ENCODE peak calls at places on chromosomes 2 and 18, in four cellular contexts. S is T-helper 1 cell, E is iris pigment epithelial cell, J is PC-9. P is an unnamed sample.

GRCh38 chr2:212646698-212647097 is 108.1 kb upstream of the ERBB4 start:
- DNase-seq in S (no peak), E (peak), J (peak), P (no peak)

GRCh38 chr2:237686659-237687136 is 59.3 kb downstream of the LRRFIP1 start:
- DNase-seq in S (no peak), E (peak), J (no peak), P (no peak)

GRCh38 chr18:24831871-24832665 is 371.6 kb downstream of the HRH4 start:
- DNase-seq in S (no peak), E (no peak), J (no peak), P (no peak)

GRCh38 chr18:11981633-11982366 is 493 bp downstream of the IMPA2 start:
- DNase-seq in S (peak), E (peak), J (peak), P (peak)

GRCh38 chr18:9429662-9429993 is 45.7 kb upstream of the RALBP1 start:
- DNase-seq in S (no peak), E (no peak), J (no peak), P (no peak)

GRCh38 chr2:23135481-23136100 is 249.4 kb upstream of the KLHL29 start:
- DNase-seq in S (no peak), E (no peak), J (no peak), P (no peak)

GRCh38 chr2:216787851-216788250 is 72.0 kb downstream of the TNP1 start:
- DNase-seq in S (no peak), E (no peak), J (no peak), P (no peak)

GRCh38 chr2:53724511-53724910 is 43.1 kb upstream of the CHAC2 start:
- DNase-seq in S (no peak), E (peak), J (no peak), P (no peak)

GRCh38 chr18:9478545-9478944 is 3.2 kb downstream of the RALBP1 start:
- DNase-seq in S (no peak), E (no peak), J (no peak), P (no peak)

GRCh38 chr2:226208726-226209125 is 590.9 kb downstream of the IRS1 start:
- DNase-seq in S (no peak), E (peak), J (no peak), P (no peak)

GRCh38 chr2:98805412-98806265 is 74.7 kb upstream of the MGAT4A start:
- DNase-seq in S (no peak), E (peak), J (no peak), P (no peak)

GRCh38 chr18:31819106-31819924 is 58.6 kb upstream of the SLC25A52 start:
- DNase-seq in S (peak), E (peak), J (peak), P (no peak)

GRCh38 chr2:20930928-20931327 is 108.0 kb upstream of the LDAH start:
- DNase-seq in S (no peak), E (peak), J (no peak), P (no peak)

GRCh38 chr18:40962784-40963183 is 992.2 kb upstream of the PIK3C3 start:
- DNase-seq in S (no peak), E (peak), J (no peak), P (no peak)

GRCh38 chr2:6917761-6918421 is 679 bp downstream of the RNF144A start:
- DNase-seq in S (no peak), E (no peak), J (no peak), P (no peak)

GRCh38 chr18:12868576-12868975 is 15.5 kb downstream of the PTPN2 start:
- DNase-seq in S (no peak), E (no peak), J (no peak), P (no peak)